ENCODE peak calls at places on chromosomes 16 and 17, in nine cellular contexts. Z is dermis microvascular lymphatic vessel endothelial cell; X is PC-3; E is frontal cortex; A is non-pigmented ciliary epithelial cell; T is smooth muscle cell of the brain vasculature; J is body of pancreas; L is activated CD8-positive, alpha-beta memory T cell treated with anti-CD3 and anti-CD28 coated beads for 1 hour; P is kidney. Q is an unnamed sample.

GRCh38 chr17:542943-543342 is 171.7 kb downstream of the VPS53 start:
- DNase-seq in X (no peak), E (no peak), T (no peak), P (no peak), A (no peak), J (no peak), L (no peak), Z (no peak), Q (no peak)

GRCh38 chr16:85417156-85417860 is 195.8 kb upstream of the GSE1 start:
- DNase-seq in X (no peak), Z (no peak), T (no peak), L (no peak), E (no peak), J (peak), A (no peak), P (peak), Q (peak)

GRCh38 chr17:44960654-44961053 is 7.4 kb downstream of the C1QL1 start:
- DNase-seq in J (no peak), L (no peak), E (no peak), X (peak), Z (no peak), T (no peak), A (no peak), P (no peak), Q (no peak)

GRCh38 chr17:2172447-2172938 is 117.6 kb downstream of the HIC1 start:
- DNase-seq in A (no peak), Z (no peak), X (peak), L (no peak), T (peak), J (peak), P (no peak), E (no peak), Q (no peak)

GRCh38 chr17:27206447-27206846 is 87.5 kb upstream of the WSB1 start:
- DNase-seq in P (no peak), Z (peak), J (no peak), X (no peak), T (no peak), L (no peak), E (no peak), A (no peak), Q (no peak)

GRCh38 chr17:47915667-47916242 is 19.7 kb downstream of the SP2 start:
- DNase-seq in J (no peak), Z (peak), E (no peak), L (no peak), A (no peak), X (no peak), P (no peak), T (no peak), Q (no peak)

GRCh38 chr17:18166894-18167293 is 16.7 kb upstream of the ALKBH5 start:
- DNase-seq in X (peak), Z (no peak), A (no peak), P (no peak), L (no peak), E (no peak), T (no peak), J (peak), Q (no peak)

GRCh38 chr17:2239882-2240430 is 63.6 kb downstream of the SMG6 start:
- DNase-seq in J (no peak), T (no peak), X (peak), E (no peak), A (peak), L (no peak), P (no peak), Z (peak), Q (no peak)

GRCh38 chr17:34118564-34118963 is 136.5 kb upstream of the CCL2 start:
- DNase-seq in T (no peak), X (no peak), Z (no peak), A (no peak), E (no peak), L (no peak), J (no peak), P (no peak), Q (no peak)

GRCh38 chr16:31006086-31006385 is 4.4 kb downstream of the STX1B start:
- DNase-seq in L (no peak), A (no peak), P (no peak), J (no peak), X (no peak), E (no peak), Z (no peak), T (no peak), Q (no peak)

GRCh38 chr17:4180791-4181190 is 37.8 kb downstream of the CYB5D2 start:
- DNase-seq in A (no peak), E (no peak), Z (no peak), P (no peak), J (no peak), X (no peak), L (no peak), T (peak), Q (no peak)

GRCh38 chr17:42672038-42672437 is 4.8 kb downstream of the PLEKHH3 start:
- DNase-seq in A (no peak), P (peak), X (no peak), T (no peak), E (no peak), J (no peak), Z (no peak), L (no peak), Q (no peak)

GRCh38 chr17:8117980-8118768 is at the start of gene ALOXE3:
- DNase-seq in A (no peak), T (no peak), Z (peak), P (peak), L (no peak), J (no peak), E (no peak), X (peak), Q (peak)

GRCh38 chr17:69142473-69142802 is 743 bp upstream of the ABCA6 start:
- DNase-seq in P (no peak), A (no peak), J (no peak), L (no peak), T (no peak), E (no peak), X (no peak), Z (peak), Q (no peak)

GRCh38 chr16:85383836-85384825 is 229.0 kb upstream of the GSE1 start:
- DNase-seq in X (no peak), Z (no peak), E (no peak), J (no peak), P (peak), L (no peak), A (no peak), T (no peak), Q (no peak)

GRCh38 chr16:951660-952301 is 19.0 kb downstream of the LMF1 start:
- DNase-seq in Z (no peak), L (no peak), A (no peak), T (no peak), X (no peak), J (no peak), P (peak), E (no peak), Q (no peak)

GRCh38 chr17:30170415-30170987 is 53.9 kb downstream of the NSRP1 start:
- DNase-seq in L (no peak), P (no peak), X (peak), A (no peak), T (no peak), E (no peak), Z (peak), J (no peak), Q (no peak)

GRCh38 chr17:28940675-28941074 is 10.6 kb downstream of the PHF12 start:
- DNase-seq in A (no peak), Z (no peak), J (no peak), E (no peak), X (no peak), L (no peak), P (no peak), T (no peak), Q (no peak)

GRCh38 chr16:31356566-31357323 is 1.8 kb downstream of the ITGAX start:
- DNase-seq in E (no peak), Z (no peak), A (no peak), P (peak), L (no peak), J (no peak), T (no peak), X (no peak), Q (no peak)

GRCh38 chr17:38453951-38454421 is 25.7 kb downstream of the ARHGAP23 start:
- DNase-seq in X (peak), Z (peak), P (no peak), E (no peak), T (no peak), J (no peak), L (no peak), A (no peak), Q (no peak)

GRCh38 chr16:51048544-51048943 is 102.5 kb downstream of the SALL1 start:
- DNase-seq in Z (no peak), P (no peak), X (no peak), A (no peak), L (no peak), E (no peak), J (no peak), T (no peak), Q (no peak)

GRCh38 chr16:49440156-49441065 is 66.8 kb downstream of the C16orf78 start:
- DNase-seq in L (no peak), A (no peak), X (no peak), T (no peak), Z (no peak), J (no peak), E (no peak), P (no peak), Q (no peak)

GRCh38 chr16:50747206-50747956 is 5.5 kb downstream of the CYLD start:
- DNase-seq in X (peak), P (no peak), E (no peak), Z (peak), J (no peak), L (no peak), A (no peak), T (no peak), Q (no peak)

GRCh38 chr17:10061131-10061581 is 137.2 kb downstream of the GAS7 start:
- DNase-seq in E (no peak), P (no peak), X (no peak), T (peak), L (no peak), A (no peak), J (no peak), Z (no peak), Q (no peak)

GRCh38 chr17:31789707-31790505 is 69.1 kb downstream of the COPRS start:
- DNase-seq in E (no peak), L (no peak), J (no peak), A (no peak), P (no peak), Z (no peak), X (no peak), T (no peak), Q (no peak)

GRCh38 chr17:80846932-80847331 is 144.7 kb upstream of the CHMP6 start:
- DNase-seq in J (no peak), L (no peak), E (no peak), T (no peak), X (no peak), A (no peak), Z (no peak), P (peak), Q (peak)

GRCh38 chr16:56911771-56912541 is 20.0 kb upstream of the HERPUD1 start:
- DNase-seq in L (no peak), Z (peak), J (no peak), A (no peak), X (no peak), T (no peak), P (no peak), E (no peak), Q (no peak)

GRCh38 chr16:57761301-57761700 is 25.7 kb downstream of the KATNB1 start:
- DNase-seq in T (no peak), Z (no peak), J (no peak), E (no peak), X (no peak), P (peak), A (no peak), L (no peak), Q (no peak)

GRCh38 chr17:68398731-68399637 is 58.3 kb downstream of the WIPI1 start:
- DNase-seq in T (peak), Z (peak), J (peak), P (no peak), L (no peak), X (peak), A (no peak), E (peak), Q (peak)

GRCh38 chr17:13067629-13068303 is 49.9 kb upstream of the ELAC2 start:
- DNase-seq in X (no peak), T (no peak), Z (no peak), L (no peak), J (no peak), P (no peak), E (no peak), A (no peak), Q (no peak)

GRCh38 chr16:82651921-82652601 is 25.3 kb downstream of the CDH13 start:
- DNase-seq in Z (no peak), A (no peak), L (no peak), T (no peak), X (no peak), P (no peak), J (no peak), E (no peak), Q (no peak)

GRCh38 chr17:2197271-2197670 is 106.3 kb downstream of the SMG6 start:
- DNase-seq in J (no peak), L (no peak), X (no peak), P (no peak), Z (no peak), E (no peak), A (no peak), T (no peak), Q (no peak)

GRCh38 chr17:47239663-47240374 is 13.8 kb upstream of the ITGB3 start:
- DNase-seq in T (peak), L (no peak), J (peak), A (peak), Z (peak), P (peak), E (peak), X (peak), Q (peak)

GRCh38 chr16:78292726-78293380 is 193.4 kb downstream of the WWOX start:
- DNase-seq in X (no peak), P (peak), E (no peak), A (no peak), Z (no peak), L (no peak), J (no peak), T (no peak), Q (no peak)

GRCh38 chr17:37742114-37742761 is 2.6 kb downstream of the HNF1B start:
- DNase-seq in A (no peak), L (no peak), J (peak), E (no peak), X (peak), T (no peak), P (peak), Z (peak), Q (no peak)

GRCh38 chr17:80600586-80600985 is 55.9 kb downstream of the RPTOR start:
- DNase-seq in X (no peak), A (no peak), T (no peak), J (no peak), L (no peak), Z (no peak), P (no peak), E (no peak), Q (no peak)

GRCh38 chr16:67013823-67014640 is 14.9 kb upstream of the CBFB start:
- DNase-seq in Z (peak), L (peak), E (peak), P (peak), X (peak), J (peak), A (no peak), T (no peak), Q (peak)

GRCh38 chr17:49343273-49343672 is 18.8 kb downstream of the ZNF652 start:
- DNase-seq in A (no peak), Z (peak), J (no peak), E (no peak), P (no peak), X (peak), T (no peak), L (no peak), Q (no peak)

GRCh38 chr16:30406911-30407793 is at the start of gene ZNF771:
- DNase-seq in Z (peak), J (peak), L (peak), E (peak), X (peak), A (no peak), P (peak), T (peak), Q (peak)

Q was measured in left lung.